ENCODE peak calls at places on chromosome 6, in five cellular contexts. H is stimulated activated CD4-positive, alpha-beta T cell treated with anti-CD3 and anti-CD28 coated beads, Interleukin-2, amount 100 ng/mL, for 48 hours; S is NCI-H2171 treated with DMSO at 0.1 percent for 48 hours; W is fibroblast of the aortic adventitia; Q is T-cell. M is an unnamed sample.

GRCh38 chr6:157568702-157569101 is 187.7 kb downstream of the ZDHHC14 start:
- DNase-seq in H (no peak), Q (no peak), S (no peak), W (no peak), M (no peak)

GRCh38 chr6:31738048-31738979 is 1.5 kb upstream of the MSH5 start:
- DNase-seq in H (no peak), W (peak), Q (peak), S (no peak), M (peak)

GRCh38 chr6:105483492-105483891 is 80.6 kb upstream of the PREP start:
- DNase-seq in H (no peak), S (no peak), W (peak), Q (no peak), M (no peak)

GRCh38 chr6:31952890-31953289 is 5.9 kb downstream of the NELFE start:
- DNase-seq in S (no peak), W (no peak), H (no peak), Q (no peak), M (no peak)

GRCh38 chr6:16966821-16967817 is 134.7 kb upstream of the STMND1 start:
- DNase-seq in W (no peak), S (no peak), Q (no peak), H (no peak), M (no peak)

GRCh38 chr6:105949939-105950582 is 136.1 kb upstream of the PRDM1 start:
- DNase-seq in W (no peak), Q (no peak), H (no peak), S (no peak), M (no peak)

GRCh38 chr6:9408718-9409117 is 973.4 kb upstream of the SLC35B3 start:
- DNase-seq in S (no peak), Q (no peak), H (no peak), W (peak), M (no peak)

GRCh38 chr6:129701721-129702455 is 8.1 kb downstream of the ARHGAP18 start:
- DNase-seq in S (no peak), H (no peak), Q (no peak), W (peak), M (no peak)

GRCh38 chr6:80280258-80281010 is 174.0 kb downstream of the BCKDHB start:
- DNase-seq in H (no peak), S (no peak), W (no peak), Q (no peak), M (no peak)

GRCh38 chr6:43773050-43773956 is 3.3 kb downstream of the VEGFA start:
- DNase-seq in W (peak), Q (no peak), H (peak), S (peak), M (peak)

GRCh38 chr6:161140554-161140875 is 133.3 kb downstream of the AGPAT4 start:
- DNase-seq in W (no peak), Q (no peak), H (no peak), S (no peak), M (no peak)

GRCh38 chr6:21357262-21357661 is 236.3 kb upstream of the SOX4 start:
- DNase-seq in S (no peak), H (no peak), W (no peak), Q (no peak), M (no peak)

GRCh38 chr6:168201799-168202198 is 117.8 kb downstream of the DACT2 start:
- DNase-seq in H (no peak), W (no peak), S (no peak), Q (no peak), M (no peak)

GRCh38 chr6:128742900-128743299 is 140.0 kb upstream of the LAMA2 start:
- DNase-seq in W (no peak), S (no peak), H (no peak), Q (no peak), M (no peak)

GRCh38 chr6:159997498-159998101 is 28.7 kb downstream of the IGF2R start:
- DNase-seq in S (no peak), W (no peak), Q (no peak), H (no peak), M (no peak)

GRCh38 chr6:126524927-126525326 is 185.0 kb downstream of the CENPW start:
- DNase-seq in H (no peak), Q (no peak), W (no peak), S (no peak), M (no peak)

GRCh38 chr6:153980176-153980575 is 58.9 kb upstream of the OPRM1 start:
- DNase-seq in S (no peak), H (no peak), W (no peak), Q (no peak), M (no peak)

GRCh38 chr6:12012231-12012565 is at the start of gene HIVEP1:
- DNase-seq in H (no peak), S (no peak), W (no peak), Q (no peak), M (no peak)

GRCh38 chr6:34465551-34466241 is at the start of gene PACSIN1:
- DNase-seq in H (no peak), Q (no peak), W (no peak), S (peak), M (no peak)

GRCh38 chr6:11363881-11364576 is 131.6 kb upstream of the NEDD9 start:
- DNase-seq in H (peak), Q (no peak), W (no peak), S (no peak), M (no peak)

GRCh38 chr6:97032950-97033349 is 108.4 kb downstream of the KLHL32 start:
- DNase-seq in W (no peak), S (peak), Q (no peak), H (no peak), M (no peak)

GRCh38 chr6:22194188-22194921 is 102.5 kb downstream of the PRL start:
- DNase-seq in Q (no peak), H (no peak), S (no peak), W (peak), M (no peak)

GRCh38 chr6:157139054-157139708 is 184.1 kb downstream of the TMEM242 start:
- DNase-seq in W (no peak), Q (no peak), S (no peak), H (no peak), M (no peak)

GRCh38 chr6:87244380-87244779 is 78.0 kb upstream of the SMIM8 start:
- DNase-seq in S (no peak), Q (no peak), H (no peak), W (peak), M (no peak)

GRCh38 chr6:144006731-144007454 is 1.2 kb downstream of the PLAGL1 start:
- DNase-seq in Q (no peak), S (no peak), H (no peak), W (peak), M (no peak)

GRCh38 chr6:13454286-13455221 is 32.8 kb downstream of the GFOD1 start:
- DNase-seq in S (peak), H (peak), Q (peak), W (peak), M (peak)

GRCh38 chr6:115545410-115545986 is 515.2 kb downstream of the FRK start:
- DNase-seq in Q (no peak), H (no peak), W (no peak), S (no peak), M (no peak)

GRCh38 chr6:123524781-123525180 is 112.0 kb downstream of the TRDN start:
- DNase-seq in S (peak), H (no peak), Q (no peak), W (peak), M (no peak)

GRCh38 chr6:41728073-41728936 is 7.1 kb downstream of the TFEB start:
- DNase-seq in S (peak), W (no peak), H (no peak), Q (peak), M (peak)

GRCh38 chr6:166420351-166420750 is 37.6 kb upstream of the MPC1 start:
- DNase-seq in W (peak), H (no peak), Q (peak), S (no peak), M (peak)

M was measured in CD8-positive, alpha-beta memory T cell.